ENCODE peak calls at places on chromosomes 12 and 14, in nine cellular contexts. D is neural progenitor cell, P is ovary, J is pancreas, G is body of pancreas, V is fibroblast of lung, R is cardiac muscle cell, B is uterus, X is IMR-90. O is an unnamed sample.

GRCh38 chr14:24162083-24162482 is 1.0 kb downstream of the IRF9 start:
- DNase-seq in J (no peak), D (no peak), V (no peak), G (no peak), R (peak), B (no peak), P (no peak), X (peak), O (no peak)

GRCh38 chr14:105478624-105479305 is 4.1 kb downstream of the CRIP2 start:
- DNase-seq in V (no peak), G (no peak), X (no peak), B (no peak), D (peak), P (peak), R (no peak), J (no peak), O (no peak)

GRCh38 chr12:109920266-109920780 is 20.2 kb downstream of the TCHP start:
- DNase-seq in X (no peak), V (no peak), R (no peak), G (no peak), B (no peak), J (no peak), D (no peak), P (no peak), O (no peak)

GRCh38 chr12:128567730-128568129 is 256.0 kb downstream of the SLC15A4 start:
- DNase-seq in P (no peak), V (no peak), G (no peak), R (no peak), B (no peak), X (no peak), D (no peak), J (no peak), O (no peak)

GRCh38 chr14:36521598-36522345 is 1.7 kb upstream of the NKX2-1 start:
- DNase-seq in G (no peak), B (no peak), X (no peak), J (no peak), V (no peak), P (no peak), R (no peak), D (peak), O (no peak)

GRCh38 chr14:31449971-31450610 is 7.2 kb downstream of the DTD2 start:
- DNase-seq in P (no peak), V (peak), B (no peak), J (no peak), G (no peak), X (peak), D (peak), R (peak), O (no peak)

GRCh38 chr12:32000373-32001005 is 41.3 kb downstream of the RESF1 start:
- DNase-seq in X (no peak), R (no peak), G (no peak), B (no peak), D (no peak), P (no peak), V (no peak), J (no peak), O (no peak)

GRCh38 chr12:608921-609320 is 54.3 kb downstream of the NINJ2 start:
- DNase-seq in X (no peak), D (no peak), B (no peak), V (no peak), R (no peak), P (no peak), G (no peak), J (no peak), O (no peak)

GRCh38 chr14:64659366-64659765 is 44.9 kb upstream of the PLEKHG3 start:
- DNase-seq in B (no peak), J (no peak), R (no peak), V (no peak), P (no peak), X (no peak), G (no peak), D (no peak), O (no peak)

GRCh38 chr12:26870491-26871419 is 37.8 kb upstream of the ITPR2 start:
- DNase-seq in B (no peak), R (peak), V (peak), P (no peak), D (no peak), G (peak), J (peak), X (peak), O (no peak)

GRCh38 chr14:30621354-30621953 is 665 bp upstream of the SCFD1 start:
- DNase-seq in J (peak), P (no peak), B (no peak), R (peak), V (no peak), G (peak), X (peak), D (peak), O (no peak)

GRCh38 chr12:110247340-110248095 is 33.5 kb upstream of the ATP2A2 start:
- DNase-seq in R (no peak), B (no peak), P (no peak), V (no peak), D (no peak), J (peak), G (peak), X (no peak), O (no peak)

GRCh38 chr12:59916988-59917387 is 321.2 kb downstream of the SLC16A7 start:
- DNase-seq in G (no peak), J (no peak), X (no peak), D (no peak), R (no peak), B (no peak), V (no peak), P (no peak), O (no peak)

GRCh38 chr12:52370906-52371608 is 3.8 kb upstream of the KRT85 start:
- DNase-seq in X (peak), R (peak), P (peak), V (peak), G (peak), D (peak), J (no peak), B (peak), O (peak)

GRCh38 chr12:131471946-131472732 is 238.8 kb upstream of the SFSWAP start:
- DNase-seq in B (no peak), J (no peak), V (no peak), D (no peak), R (no peak), G (no peak), P (no peak), X (no peak), O (no peak)

GRCh38 chr14:22393796-22394195 is 195.2 kb downstream of the DAD1 start:
- DNase-seq in J (no peak), R (no peak), P (no peak), G (no peak), D (no peak), V (no peak), B (no peak), X (no peak), O (no peak)

GRCh38 chr14:93042968-93043940 is 72.5 kb downstream of the ITPK1 start:
- DNase-seq in R (peak), B (no peak), G (peak), P (no peak), D (no peak), J (peak), X (peak), V (peak), O (no peak)

GRCh38 chr12:9331218-9331626 is 123.0 kb upstream of the PZP start:
- DNase-seq in P (peak), B (peak), G (peak), D (peak), X (peak), V (peak), R (peak), J (peak), O (peak)

DNA sequence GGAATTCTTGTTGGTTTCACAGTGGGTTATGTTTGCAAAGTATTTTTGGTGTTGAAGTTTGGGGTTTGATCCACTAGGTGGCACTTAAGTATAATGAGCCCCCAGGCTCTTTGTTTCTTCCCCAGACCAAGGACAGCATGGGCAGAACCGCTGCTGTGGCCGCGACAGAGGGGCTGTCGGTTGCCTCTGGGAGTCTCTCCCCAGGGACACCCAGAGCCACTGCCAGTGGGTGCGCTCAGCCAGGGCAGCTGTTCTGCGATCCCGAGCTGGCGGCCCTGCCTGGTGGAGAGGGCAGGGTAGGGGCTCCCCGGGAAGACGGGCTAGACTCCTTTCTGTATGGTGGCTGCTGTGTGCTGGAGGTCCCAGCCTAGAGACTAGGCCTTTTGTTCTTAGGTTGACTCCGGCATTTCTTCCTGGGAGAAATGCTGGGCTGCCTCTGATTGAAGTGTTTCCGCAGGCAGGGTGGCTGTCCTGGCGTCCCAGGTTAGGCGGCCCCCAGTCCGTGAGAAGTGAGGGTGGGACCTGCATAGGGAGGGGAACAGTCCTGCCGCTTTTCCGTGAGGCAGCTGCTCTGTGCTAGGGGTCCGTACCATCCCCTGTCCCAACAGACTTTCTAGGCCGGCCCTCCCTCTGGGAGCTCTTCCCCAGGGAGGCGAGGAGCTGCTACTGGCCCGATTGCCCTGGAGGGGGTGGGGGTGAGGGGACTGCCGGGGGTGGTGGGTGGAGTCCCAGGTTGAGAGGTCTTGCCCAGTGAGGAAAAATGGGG is 253.1 kb upstream of the PELI2 start:
- DNase-seq in V (no peak), G (no peak), X (no peak), R (no peak), B (no peak), P (no peak), D (peak), J (no peak), O (no peak)
- TF ChIP-seq CTCF in V (no peak), G (no peak), X (no peak), R (no peak), B (no peak), P (no peak), D (peak), J (no peak), O (no peak)

GRCh38 chr14:74945852-74946658 is 9.3 kb downstream of the PGF start:
- DNase-seq in X (peak), J (peak), R (peak), P (peak), G (peak), V (peak), D (peak), B (peak), O (peak)

GRCh38 chr14:74945261-74945851 is 10.0 kb downstream of the PGF start:
- DNase-seq in R (peak), B (no peak), J (no peak), G (peak), V (peak), X (no peak), P (no peak), D (peak), O (no peak)

GRCh38 chr14:74948228-74949175 is 6.9 kb downstream of the PGF start:
- DNase-seq in B (no peak), V (no peak), R (no peak), D (no peak), X (no peak), G (no peak), P (no peak), J (no peak), O (no peak)

GRCh38 chr14:74947353-74948227 is 7.8 kb downstream of the PGF start:
- DNase-seq in J (no peak), G (no peak), R (no peak), V (no peak), P (no peak), D (no peak), X (no peak), B (no peak), O (no peak)

DNA sequence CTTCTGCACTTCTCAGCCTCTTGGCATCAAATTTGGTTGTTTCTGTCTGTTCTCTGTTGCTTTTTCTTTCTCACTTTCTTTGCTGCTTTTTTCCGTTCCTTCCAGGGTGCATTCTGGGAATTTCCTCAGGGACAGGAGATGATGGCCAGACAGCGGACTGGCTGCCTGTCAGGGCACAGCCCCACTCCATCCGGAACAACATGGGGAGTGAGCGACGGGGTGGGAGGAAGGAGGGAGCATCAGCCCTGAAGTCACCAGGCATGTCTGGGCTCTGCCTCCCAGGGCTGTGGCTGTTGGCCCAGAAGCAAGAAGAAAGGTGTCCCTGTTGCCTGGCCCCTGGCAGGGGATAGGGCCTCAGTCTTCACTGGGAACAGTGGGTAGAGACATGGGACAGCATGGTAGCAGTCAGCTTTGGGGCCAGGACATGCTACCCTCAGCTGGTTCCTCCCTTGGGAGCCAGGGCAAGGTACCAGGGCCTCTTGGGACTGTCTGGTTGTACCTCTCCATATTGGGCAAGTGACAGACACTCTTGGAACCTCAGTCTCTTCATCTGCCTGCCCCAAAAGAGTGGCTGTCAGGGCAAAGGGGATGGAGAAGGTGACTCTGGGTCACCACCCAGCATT is 8.6 kb downstream of the PGF start:
- DNase-seq in R (peak), G (no peak), X (no peak), P (no peak), J (no peak), D (no peak), V (no peak), B (no peak), O (no peak)
- H3K27ac ChIP-seq in R (peak), G (no peak), X (no peak), P (no peak), J (no peak), D (no peak), V (no peak), B (peak), O (peak)

DNA sequence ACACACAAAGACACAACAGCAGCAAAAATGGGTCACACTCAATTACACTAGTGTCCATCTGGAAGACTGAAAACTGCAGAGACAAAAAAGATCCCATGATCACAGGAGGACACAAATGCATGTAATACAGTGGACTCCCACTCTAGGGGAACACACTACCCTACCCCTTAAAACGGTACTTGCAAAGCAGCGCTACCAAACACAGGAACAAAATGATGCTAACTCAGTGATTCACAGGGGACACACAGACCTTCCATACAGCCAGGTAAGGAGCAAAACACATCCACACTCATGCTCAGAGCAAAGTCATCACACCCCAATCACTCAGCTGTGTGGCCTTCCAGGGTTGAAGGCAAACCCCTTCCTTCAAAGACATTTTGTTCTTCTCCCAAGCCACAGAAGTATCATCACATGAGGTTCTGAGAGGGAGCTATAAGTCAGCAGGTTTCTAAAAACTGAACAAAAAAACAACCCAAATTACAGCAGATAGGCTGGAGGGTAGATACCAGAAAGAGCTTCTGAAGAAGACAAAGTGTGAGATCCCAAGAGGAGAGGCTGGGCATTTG is 14.8 kb downstream of the SMUG1 start:
- DNase-seq in B (no peak), P (no peak), V (no peak), D (no peak), X (no peak), G (no peak), R (no peak), J (no peak), O (no peak)
- H3K4me3 ChIP-seq in B (no peak), P (peak), V (peak), D (peak), X (no peak), G (no peak), R (no peak), J (no peak), O (no peak)

DNA sequence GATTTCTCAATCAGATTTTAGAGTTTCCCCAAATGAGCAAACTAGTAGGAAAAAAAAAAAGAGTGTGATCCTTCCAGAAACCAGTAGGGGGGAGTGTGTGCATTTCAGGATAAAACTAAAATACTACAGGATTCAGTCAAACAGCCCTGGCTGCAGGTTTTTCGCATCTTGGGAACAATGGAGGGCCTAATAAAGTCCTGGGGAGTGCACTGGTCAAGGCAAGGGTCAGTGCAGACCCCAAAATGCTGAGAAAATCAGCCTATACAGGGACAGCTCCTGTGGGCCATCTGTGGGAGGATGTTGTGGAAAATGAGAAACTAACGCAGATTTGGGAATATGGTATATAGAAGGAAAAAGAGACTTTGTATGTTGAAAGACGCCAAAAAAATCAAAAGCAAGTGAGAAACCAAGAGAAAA is 22.2 kb upstream of the ABCD4 start:
- DNase-seq in R (peak), V (peak), P (no peak), J (no peak), X (peak), D (peak), B (no peak), G (no peak), O (no peak)
- TF ChIP-seq CTCF in R (peak), V (peak), P (no peak), J (peak), X (peak), D (peak), B (no peak), G (peak), O (peak)

GRCh38 chr12:123134265-123134664 is 16.6 kb downstream of the PITPNM2 start:
- DNase-seq in V (no peak), X (no peak), B (no peak), R (no peak), P (no peak), G (no peak), D (no peak), J (no peak), O (no peak)
- H3K27ac ChIP-seq in V (no peak), X (no peak), B (no peak), R (no peak), P (no peak), G (no peak), D (no peak), J (no peak), O (no peak)

DNA sequence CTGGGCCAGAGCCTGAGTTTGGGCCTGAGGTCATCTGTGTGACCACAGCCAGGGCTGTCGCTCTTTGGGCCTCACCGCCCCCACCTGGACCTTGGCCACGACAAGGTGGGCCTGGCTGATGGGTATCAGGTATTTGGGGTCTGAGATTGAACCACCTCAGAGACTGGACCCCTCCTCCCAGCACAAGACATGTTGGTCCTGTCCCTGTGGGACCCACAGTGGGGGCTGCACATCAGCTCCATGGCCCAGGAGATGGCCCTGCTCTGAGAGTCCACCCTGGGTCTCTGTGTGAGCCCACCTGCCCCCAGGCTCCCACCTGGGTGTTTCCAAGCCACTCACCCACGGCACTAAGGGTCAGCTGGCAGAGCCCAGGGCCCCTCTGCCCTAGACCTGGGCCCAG is 20.6 kb downstream of the BEGAIN start:
- DNase-seq in R (no peak), B (no peak), P (no peak), V (no peak), D (no peak), X (no peak), G (no peak), J (no peak), O (no peak)
- H3K4me3 ChIP-seq in R (no peak), B (no peak), P (peak), V (no peak), D (peak), X (no peak), G (no peak), J (no peak), O (peak)

GRCh38 chr14:52269100-52269499 is 1.6 kb downstream of the PTGDR start:
- DNase-seq in J (no peak), G (no peak), B (no peak), X (no peak), P (no peak), D (no peak), V (no peak), R (no peak), O (no peak)

GRCh38 chr14:52275372-52275771 is 7.9 kb downstream of the PTGDR start:
- DNase-seq in G (no peak), D (no peak), P (no peak), V (no peak), R (no peak), X (no peak), B (no peak), J (no peak), O (no peak)

GRCh38 chr14:52271538-52271937 is 4.0 kb downstream of the PTGDR start:
- DNase-seq in X (no peak), B (no peak), V (peak), P (no peak), R (no peak), J (no peak), G (no peak), D (no peak), O (no peak)

GRCh38 chr14:52268191-52269061 is 928 bp downstream of the PTGDR start:
- DNase-seq in J (no peak), R (peak), G (no peak), X (peak), D (peak), V (peak), P (no peak), B (peak), O (no peak)

DNA sequence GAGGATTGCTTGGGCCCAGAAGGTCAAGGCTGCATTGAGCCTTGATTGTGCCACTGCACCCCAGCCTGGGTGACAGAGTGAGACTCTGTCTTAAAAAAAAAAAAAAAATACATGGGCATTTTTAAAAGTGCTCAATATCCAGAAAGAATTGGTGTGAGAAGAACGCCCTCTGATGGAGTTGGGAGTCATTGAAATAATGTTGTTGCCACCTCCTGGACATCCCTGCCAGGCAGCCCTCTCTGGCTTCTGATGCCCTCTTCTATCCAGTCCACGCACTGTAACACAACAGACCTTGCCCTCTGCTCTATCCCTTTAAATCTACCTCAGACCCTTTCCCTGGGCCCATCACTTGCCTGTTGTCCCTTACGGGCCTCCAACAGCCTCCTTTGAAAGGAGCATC is 4.9 kb downstream of the PTGDR start:
- DNase-seq in P (no peak), G (no peak), J (no peak), X (peak), V (peak), D (peak), B (no peak), R (peak), O (no peak)
- TF ChIP-seq CTCF in P (no peak), G (no peak), J (no peak), X (peak), V (peak), D (peak), B (no peak), R (peak), O (no peak)

GRCh38 chr14:77407158-77407557 is 16.2 kb downstream of the NOXRED1 start:
- DNase-seq in G (no peak), X (no peak), D (no peak), P (no peak), B (no peak), V (no peak), J (no peak), R (peak), O (no peak)
- H3K27ac ChIP-seq in G (no peak), X (no peak), D (no peak), P (no peak), B (no peak), V (no peak), J (no peak), R (no peak), O (no peak)

GRCh38 chr12:107912421-107913004 is 138.0 kb downstream of the ASCL4 start:
- DNase-seq in X (no peak), J (peak), V (no peak), R (peak), D (peak), G (peak), B (no peak), P (no peak), O (peak)
- H3K4me3 ChIP-seq in X (no peak), J (no peak), V (no peak), R (peak), D (peak), G (no peak), B (no peak), P (no peak), O (no peak)